ENCODE peak calls at places on chromosomes 11 and 22, in four cellular contexts. One of them, this sample, is unnamed.

GRCh38 chr11:112320668-112321067 is 60.0 kb upstream of the PLET1 start:
- DNase-seq in ovary: peak
- DNase-seq in tibial nerve: peak
- DNase-seq in HFFc6: peak
- DNase-seq in this sample: no peak

GRCh38 chr11:125517116-125517804 is 21.2 kb upstream of the FEZ1 start:
- DNase-seq in ovary: peak
- DNase-seq in tibial nerve: no peak
- DNase-seq in HFFc6: peak
- DNase-seq in this sample: no peak

GRCh38 chr11:76863196-76863777 is 2.6 kb downstream of the ACER3 start:
- DNase-seq in ovary: no peak
- DNase-seq in tibial nerve: no peak
- DNase-seq in HFFc6: no peak
- DNase-seq in this sample: no peak

GRCh38 chr11:130001491-130002351 is 914 bp downstream of the PRDM10 start:
- DNase-seq in ovary: no peak
- DNase-seq in tibial nerve: peak
- DNase-seq in HFFc6: peak
- DNase-seq in this sample: no peak

GRCh38 chr11:14741195-14741594 is 97.6 kb downstream of the PDE3B start:
- DNase-seq in ovary: no peak
- DNase-seq in tibial nerve: no peak
- DNase-seq in HFFc6: no peak
- DNase-seq in this sample: no peak

GRCh38 chr11:65435981-65436411 is 13.4 kb downstream of the NEAT1 start:
- DNase-seq in ovary: peak
- DNase-seq in tibial nerve: no peak
- DNase-seq in HFFc6: no peak
- DNase-seq in this sample: no peak

GRCh38 chr11:24855951-24856350 is 359.1 kb downstream of the LUZP2 start:
- DNase-seq in ovary: no peak
- DNase-seq in tibial nerve: no peak
- DNase-seq in HFFc6: no peak
- DNase-seq in this sample: no peak

GRCh38 chr11:66970371-66970807 is 4.7 kb upstream of the C11orf86 start:
- DNase-seq in ovary: no peak
- DNase-seq in tibial nerve: no peak
- DNase-seq in HFFc6: no peak
- DNase-seq in this sample: no peak

GRCh38 chr22:42544686-42545085 is 9.1 kb upstream of the SERHL2 start:
- DNase-seq in ovary: no peak
- DNase-seq in tibial nerve: no peak
- DNase-seq in HFFc6: no peak
- DNase-seq in this sample: no peak

GRCh38 chr11:101100601-101101000 is 29.0 kb downstream of the PGR start:
- DNase-seq in ovary: no peak
- DNase-seq in tibial nerve: no peak
- DNase-seq in HFFc6: no peak
- DNase-seq in this sample: no peak
- TF ChIP-seq CTCF in ovary: no peak
- TF ChIP-seq CTCF in tibial nerve: no peak
- TF ChIP-seq CTCF in HFFc6: no peak
- TF ChIP-seq CTCF in this sample: no peak

GRCh38 chr11:98456281-98456680 is 564.5 kb upstream of the CNTN5 start:
- DNase-seq in ovary: no peak
- DNase-seq in tibial nerve: no peak
- DNase-seq in HFFc6: no peak
- DNase-seq in this sample: no peak

GRCh38 chr11:98453378-98453777 is 567.4 kb upstream of the CNTN5 start:
- DNase-seq in ovary: no peak
- DNase-seq in tibial nerve: no peak
- DNase-seq in HFFc6: no peak
- DNase-seq in this sample: no peak

DNA sequence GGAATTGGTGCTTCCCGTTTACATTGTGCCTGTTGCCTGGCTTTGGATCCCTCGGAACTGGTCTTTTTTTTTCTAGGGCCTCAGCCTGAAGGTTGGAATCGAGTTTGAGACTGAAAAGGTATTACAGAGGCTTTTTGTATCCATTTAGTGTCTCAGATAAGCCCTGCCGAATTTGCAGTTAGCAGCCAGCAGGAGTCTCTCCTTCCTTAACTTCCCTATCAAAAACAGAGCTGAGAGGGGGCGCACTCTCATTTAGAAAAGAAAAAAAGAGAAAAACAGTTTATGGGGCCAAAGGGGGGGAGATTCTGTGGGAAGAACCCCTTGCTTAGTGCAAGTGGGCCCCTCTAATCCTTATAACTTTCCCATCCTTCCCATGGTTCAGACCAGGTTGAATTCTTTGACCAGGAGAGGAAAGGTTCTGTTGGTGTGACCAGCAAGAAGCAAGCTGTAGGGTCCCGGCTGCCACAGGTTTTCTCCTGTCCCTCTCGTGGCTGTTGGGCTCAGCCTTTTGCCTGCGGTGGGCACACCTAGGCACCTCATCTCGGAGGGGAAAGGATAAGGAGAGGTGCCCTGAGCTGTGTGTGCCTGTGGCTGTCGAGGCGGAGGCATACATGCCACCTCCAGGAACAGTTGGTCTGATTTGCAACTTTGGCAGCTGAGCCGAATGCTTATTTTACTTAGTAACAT is 565.1 kb upstream of the CNTN5 start:
- DNase-seq in ovary: no peak
- DNase-seq in tibial nerve: no peak
- DNase-seq in HFFc6: no peak
- DNase-seq in this sample: no peak
- TF ChIP-seq CTCF in ovary: no peak
- TF ChIP-seq CTCF in tibial nerve: no peak
- TF ChIP-seq CTCF in HFFc6: no peak
- TF ChIP-seq CTCF in this sample: no peak

DNA sequence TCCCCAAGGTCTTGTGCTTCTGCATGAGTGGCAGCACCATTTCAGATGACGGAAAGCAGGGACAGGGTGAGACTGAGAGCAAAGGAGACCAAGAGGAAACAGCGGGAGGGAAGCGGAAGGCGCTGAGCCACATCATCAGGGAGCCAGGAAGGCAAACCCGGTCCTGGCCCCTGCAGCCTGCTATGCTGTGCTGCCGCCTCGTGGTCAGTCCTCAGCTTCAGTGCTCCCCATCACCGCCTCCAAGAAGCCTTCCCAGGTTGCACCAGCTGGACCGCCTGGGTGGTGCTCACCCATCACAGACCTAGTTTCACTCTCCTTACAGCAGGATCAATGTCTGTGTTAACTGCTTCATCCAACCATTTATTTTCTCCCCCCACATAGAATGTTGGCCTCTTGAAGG is 73.0 kb upstream of the PHF21B start:
- DNase-seq in ovary: no peak
- DNase-seq in tibial nerve: no peak
- DNase-seq in HFFc6: no peak
- DNase-seq in this sample: no peak
- TF ChIP-seq CTCF in ovary: no peak
- TF ChIP-seq CTCF in tibial nerve: no peak
- TF ChIP-seq CTCF in HFFc6: peak
- TF ChIP-seq CTCF in this sample: no peak

GRCh38 chr22:27196483-27196882 is 539.1 kb downstream of the MIAT start:
- DNase-seq in ovary: no peak
- DNase-seq in tibial nerve: no peak
- DNase-seq in HFFc6: no peak
- DNase-seq in this sample: no peak
- TF ChIP-seq CTCF in ovary: no peak
- TF ChIP-seq CTCF in tibial nerve: no peak
- TF ChIP-seq CTCF in HFFc6: no peak
- TF ChIP-seq CTCF in this sample: no peak

DNA sequence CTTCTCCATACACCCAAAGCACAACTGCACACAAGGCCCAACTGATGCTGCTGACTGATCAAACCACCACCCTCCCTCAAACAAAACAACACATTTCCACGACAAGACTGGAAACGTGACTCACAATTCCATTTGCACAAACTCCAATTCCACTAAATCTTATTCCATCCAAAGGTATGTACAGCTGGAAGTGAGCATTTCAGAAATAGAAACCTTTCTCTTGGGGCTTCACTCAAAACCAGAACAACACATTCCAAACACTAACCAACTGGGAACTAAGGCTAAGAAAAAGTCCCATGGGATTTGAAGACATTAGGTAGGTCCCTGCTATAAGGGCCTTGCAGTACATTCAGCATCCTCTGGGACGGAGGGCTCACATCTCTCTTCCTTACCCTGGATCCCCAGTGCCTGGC is 19.6 kb downstream of the MORC2 start:
- DNase-seq in ovary: no peak
- DNase-seq in tibial nerve: no peak
- DNase-seq in HFFc6: peak
- DNase-seq in this sample: no peak
- TF ChIP-seq CTCF in ovary: no peak
- TF ChIP-seq CTCF in tibial nerve: no peak
- TF ChIP-seq CTCF in HFFc6: peak
- TF ChIP-seq CTCF in this sample: no peak

DNA sequence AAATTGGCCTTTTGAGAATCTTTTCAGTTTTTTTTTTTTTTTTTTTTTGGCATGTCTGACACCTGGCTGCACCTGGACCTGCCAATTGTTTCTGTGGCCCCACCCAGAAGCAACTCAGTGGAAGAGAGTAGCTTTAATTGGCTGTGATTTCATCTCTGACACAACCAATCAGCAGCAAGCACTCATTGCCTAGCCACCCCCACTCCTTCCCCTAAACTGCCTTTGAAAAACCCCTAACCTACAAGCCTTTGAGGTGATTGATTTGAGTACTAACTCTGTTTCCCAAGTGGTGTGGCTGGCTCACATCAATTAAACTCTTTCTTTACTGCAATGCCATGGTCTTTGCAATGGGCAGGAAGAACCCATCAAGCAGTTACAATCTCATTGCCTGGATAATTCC is 98.2 kb upstream of the CHORDC1 start:
- DNase-seq in ovary: no peak
- DNase-seq in tibial nerve: no peak
- DNase-seq in HFFc6: no peak
- DNase-seq in this sample: no peak
- TF ChIP-seq CTCF in ovary: no peak
- TF ChIP-seq CTCF in tibial nerve: no peak
- TF ChIP-seq CTCF in HFFc6: no peak
- TF ChIP-seq CTCF in this sample: no peak

GRCh38 chr11:109426442-109426841 is 4.5 kb downstream of the C11orf87 start:
- DNase-seq in ovary: no peak
- DNase-seq in tibial nerve: no peak
- DNase-seq in HFFc6: no peak
- DNase-seq in this sample: no peak
- TF ChIP-seq CTCF in ovary: no peak
- TF ChIP-seq CTCF in tibial nerve: no peak
- TF ChIP-seq CTCF in HFFc6: peak
- TF ChIP-seq CTCF in this sample: no peak

GRCh38 chr11:61955031-61955415 is 4.9 kb downstream of the BEST1 start:
- DNase-seq in ovary: peak
- DNase-seq in tibial nerve: peak
- DNase-seq in HFFc6: peak
- DNase-seq in this sample: no peak
- TF ChIP-seq CTCF in ovary: no peak
- TF ChIP-seq CTCF in tibial nerve: peak
- TF ChIP-seq CTCF in HFFc6: peak
- TF ChIP-seq CTCF in this sample: no peak

DNA sequence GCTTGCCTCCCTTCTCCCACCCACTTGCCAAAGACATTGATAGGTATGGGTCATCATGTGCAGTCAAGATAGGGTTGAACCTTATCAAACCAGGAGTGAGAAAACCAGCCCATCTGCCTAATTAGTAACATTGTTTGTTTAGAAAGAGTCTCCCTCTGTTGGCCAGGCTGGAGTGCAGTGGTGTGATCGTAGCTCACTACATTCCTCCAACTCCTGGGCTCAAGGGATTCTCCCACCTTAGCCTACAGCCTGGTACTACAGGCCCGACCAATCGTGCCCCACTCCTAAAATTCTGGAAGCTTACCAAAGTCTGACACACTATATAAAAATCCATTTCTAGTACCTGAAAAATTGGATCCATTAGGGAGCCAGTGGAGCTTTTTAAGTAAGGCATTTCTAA is 4.5 kb downstream of the C11orf71 start:
- DNase-seq in ovary: no peak
- DNase-seq in tibial nerve: no peak
- DNase-seq in HFFc6: no peak
- DNase-seq in this sample: no peak
- TF ChIP-seq CTCF in ovary: no peak
- TF ChIP-seq CTCF in tibial nerve: no peak
- TF ChIP-seq CTCF in HFFc6: peak
- TF ChIP-seq CTCF in this sample: no peak

GRCh38 chr22:50699001-50699753 is 26.6 kb downstream of the SHANK3 start:
- DNase-seq in ovary: no peak
- DNase-seq in tibial nerve: no peak
- DNase-seq in HFFc6: no peak
- DNase-seq in this sample: no peak

GRCh38 chr22:50701076-50701419 is 28.4 kb downstream of the SHANK3 start:
- DNase-seq in ovary: no peak
- DNase-seq in tibial nerve: no peak
- DNase-seq in HFFc6: no peak
- DNase-seq in this sample: no peak

GRCh38 chr22:50698546-50698945 is 25.9 kb downstream of the SHANK3 start:
- DNase-seq in ovary: no peak
- DNase-seq in tibial nerve: no peak
- DNase-seq in HFFc6: no peak
- DNase-seq in this sample: no peak

GRCh38 chr22:50700387-50701075 is 27.9 kb downstream of the SHANK3 start:
- DNase-seq in ovary: no peak
- DNase-seq in tibial nerve: no peak
- DNase-seq in HFFc6: no peak
- DNase-seq in this sample: no peak

DNA sequence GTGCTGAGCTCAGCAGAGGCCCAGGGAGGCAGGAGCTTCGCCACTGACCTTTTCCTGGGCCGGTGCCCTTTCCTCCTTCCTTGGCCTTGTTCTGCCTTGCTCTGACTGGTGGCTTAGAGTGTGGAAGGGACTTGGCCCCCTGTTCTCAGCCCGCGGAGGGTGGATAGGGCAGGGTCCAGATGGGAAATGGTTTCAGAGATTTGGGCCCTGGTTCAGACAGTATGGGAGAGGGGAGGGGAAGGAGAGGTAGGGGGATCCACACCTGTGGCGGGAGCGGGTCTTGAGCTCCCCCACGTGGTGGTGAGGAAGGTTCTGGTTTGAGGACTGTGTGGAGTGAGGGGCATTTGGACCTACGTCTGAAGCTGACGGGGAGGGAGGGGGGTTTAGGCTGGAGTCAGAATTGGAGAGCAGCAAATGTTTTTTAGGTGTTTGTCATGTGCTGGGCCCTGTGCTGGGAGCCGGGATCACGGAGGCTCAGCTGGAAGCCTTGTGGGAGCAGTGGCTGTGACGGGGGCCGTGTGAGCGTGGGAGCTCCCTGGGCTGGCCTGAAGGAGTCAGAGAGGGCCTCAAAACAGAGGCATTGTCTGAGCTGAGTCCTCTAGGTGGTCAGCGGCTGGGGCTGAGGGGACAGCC is 27.2 kb downstream of the SHANK3 start:
- DNase-seq in ovary: no peak
- DNase-seq in tibial nerve: no peak
- DNase-seq in HFFc6: no peak
- DNase-seq in this sample: no peak
- TF ChIP-seq CTCF in ovary: no peak
- TF ChIP-seq CTCF in tibial nerve: no peak
- TF ChIP-seq CTCF in HFFc6: peak
- TF ChIP-seq CTCF in this sample: no peak